ENCODE peak calls at places on chromosomes 5 and 9, in nine cellular contexts. One of them, this sample, is unnamed.

GRCh38 chr5:3642231-3642630 is 46.6 kb downstream of the IRX1 start:
- DNase-seq in NCI-H1092 treated with DMSO at 0.1 percent for 48 hours: no peak
- DNase-seq in NCI-H460: no peak
- DNase-seq in astrocyte of the spinal cord: no peak
- DNase-seq in heart right ventricle: no peak
- DNase-seq in BJ: no peak
- DNase-seq in mucosa of descending colon: no peak
- DNase-seq in HL-60: no peak
- DNase-seq in nephron progenitor cell: no peak
- DNase-seq in this sample: no peak

GRCh38 chr9:136996361-136997281 is at the start of gene CLIC3:
- DNase-seq in NCI-H460: no peak
- DNase-seq in NCI-H1092 treated with DMSO at 0.1 percent for 48 hours: no peak
- DNase-seq in mucosa of descending colon: peak
- DNase-seq in heart right ventricle: peak
- DNase-seq in HL-60: peak
- DNase-seq in BJ: no peak
- DNase-seq in nephron progenitor cell: peak
- DNase-seq in astrocyte of the spinal cord: no peak
- DNase-seq in this sample: peak

GRCh38 chr5:111453290-111453689 is 59.0 kb downstream of the STARD4 start:
- DNase-seq in astrocyte of the spinal cord: no peak
- DNase-seq in NCI-H460: no peak
- DNase-seq in mucosa of descending colon: no peak
- DNase-seq in NCI-H1092 treated with DMSO at 0.1 percent for 48 hours: no peak
- DNase-seq in HL-60: no peak
- DNase-seq in BJ: no peak
- DNase-seq in nephron progenitor cell: no peak
- DNase-seq in heart right ventricle: no peak
- DNase-seq in this sample: peak

GRCh38 chr9:133495327-133496293 is 16.7 kb upstream of the SLC2A6 start:
- DNase-seq in NCI-H1092 treated with DMSO at 0.1 percent for 48 hours: no peak
- DNase-seq in nephron progenitor cell: no peak
- DNase-seq in heart right ventricle: no peak
- DNase-seq in BJ: no peak
- DNase-seq in mucosa of descending colon: no peak
- DNase-seq in astrocyte of the spinal cord: no peak
- DNase-seq in HL-60: no peak
- DNase-seq in NCI-H460: no peak
- DNase-seq in this sample: no peak

GRCh38 chr5:59042683-59043082 is 459.8 kb downstream of the RAB3C start:
- DNase-seq in NCI-H460: no peak
- DNase-seq in BJ: no peak
- DNase-seq in mucosa of descending colon: no peak
- DNase-seq in NCI-H1092 treated with DMSO at 0.1 percent for 48 hours: no peak
- DNase-seq in astrocyte of the spinal cord: peak
- DNase-seq in heart right ventricle: peak
- DNase-seq in HL-60: no peak
- DNase-seq in nephron progenitor cell: no peak
- DNase-seq in this sample: no peak

GRCh38 chr5:149765932-149766331 is 35.8 kb downstream of the PPARGC1B start:
- DNase-seq in mucosa of descending colon: no peak
- DNase-seq in NCI-H460: no peak
- DNase-seq in nephron progenitor cell: no peak
- DNase-seq in astrocyte of the spinal cord: no peak
- DNase-seq in heart right ventricle: no peak
- DNase-seq in BJ: no peak
- DNase-seq in NCI-H1092 treated with DMSO at 0.1 percent for 48 hours: no peak
- DNase-seq in HL-60: no peak
- DNase-seq in this sample: no peak

GRCh38 chr9:84722388-84722989 is 53.0 kb downstream of the NTRK2 start:
- DNase-seq in astrocyte of the spinal cord: no peak
- DNase-seq in nephron progenitor cell: no peak
- DNase-seq in HL-60: no peak
- DNase-seq in BJ: no peak
- DNase-seq in NCI-H460: no peak
- DNase-seq in NCI-H1092 treated with DMSO at 0.1 percent for 48 hours: no peak
- DNase-seq in mucosa of descending colon: no peak
- DNase-seq in heart right ventricle: no peak
- DNase-seq in this sample: no peak

GRCh38 chr9:89527084-89527483 is 29.2 kb upstream of the SEMA4D start:
- DNase-seq in NCI-H460: no peak
- DNase-seq in astrocyte of the spinal cord: no peak
- DNase-seq in nephron progenitor cell: no peak
- DNase-seq in mucosa of descending colon: peak
- DNase-seq in heart right ventricle: peak
- DNase-seq in HL-60: peak
- DNase-seq in NCI-H1092 treated with DMSO at 0.1 percent for 48 hours: no peak
- DNase-seq in BJ: no peak
- DNase-seq in this sample: no peak

GRCh38 chr5:36232533-36232932 is 9.2 kb downstream of the NADK2 start:
- DNase-seq in BJ: no peak
- DNase-seq in NCI-H1092 treated with DMSO at 0.1 percent for 48 hours: no peak
- DNase-seq in heart right ventricle: no peak
- DNase-seq in nephron progenitor cell: no peak
- DNase-seq in astrocyte of the spinal cord: no peak
- DNase-seq in HL-60: no peak
- DNase-seq in NCI-H460: no peak
- DNase-seq in mucosa of descending colon: no peak
- DNase-seq in this sample: no peak